ENCODE peak calls at places on chromosome 1, in five cellular contexts. Z is ovary; Q is activated CD4-positive, alpha-beta T cell treated with anti-CD3 and anti-CD28 coated beads for 48 hours; X is pancreas; F is HEK293T. P is an unnamed sample.

GRCh38 chr1:75795703-75796193 is 934 bp upstream of the MSH4 start:
- DNase-seq in Z (no peak), Q (peak), X (no peak), F (no peak), P (no peak)

GRCh38 chr1:172821609-172822274 is 162.8 kb downstream of the FASLG start:
- DNase-seq in Z (no peak), Q (no peak), X (no peak), F (no peak), P (no peak)

GRCh38 chr1:2864203-2864905 is 62.9 kb upstream of the TTC34 start:
- DNase-seq in Z (no peak), Q (no peak), X (no peak), F (no peak), P (peak)

GRCh38 chr1:199264283-199264682 is 625.4 kb downstream of the PTPRC start:
- DNase-seq in Z (no peak), Q (peak), X (no peak), F (no peak), P (no peak)

GRCh38 chr1:201222125-201222524 is 31.5 kb downstream of the IGFN1 start:
- DNase-seq in Z (no peak), Q (no peak), X (no peak), F (no peak), P (no peak)

GRCh38 chr1:210259496-210259895 is 26.9 kb downstream of the SERTAD4 start:
- DNase-seq in Z (no peak), Q (no peak), X (no peak), F (no peak), P (no peak)

GRCh38 chr1:77824694-77825355 is 45.4 kb downstream of the MIGA1 start:
- DNase-seq in Z (no peak), Q (no peak), X (no peak), F (no peak), P (no peak)

GRCh38 chr1:53107570-53108322 is 34.7 kb downstream of the SLC1A7 start:
- DNase-seq in Z (no peak), Q (no peak), X (no peak), F (no peak), P (no peak)

GRCh38 chr1:7437608-7438395 is 333.3 kb upstream of the VAMP3 start:
- DNase-seq in Z (no peak), Q (no peak), X (no peak), F (no peak), P (peak)

P was measured in upper lobe of left lung.